ENCODE peak calls at places on chromosomes 6 and 20, in five cellular contexts. E, G, P, I and Q are unnamed samples.

GRCh38 chr20:1816384-1817381 is 78.5 kb upstream of the SIRPA start:
- DNase-seq in E (no peak), G (peak), P (no peak), I (peak), Q (no peak)

GRCh38 chr6:77403424-77403823 is 59.9 kb downstream of the HTR1B start:
- DNase-seq in E (no peak), G (no peak), P (no peak), I (peak), Q (no peak)

GRCh38 chr6:144248470-144249301 is 36.4 kb upstream of the UTRN start:
- DNase-seq in E (no peak), G (peak), P (no peak), I (peak), Q (peak)

GRCh38 chr6:10411131-10411914 is 3.6 kb downstream of the TFAP2A start:
- DNase-seq in E (peak), G (no peak), P (no peak), I (peak), Q (no peak)

GRCh38 chr6:71043902-71044301 is 87.0 kb upstream of the B3GAT2 start:
- DNase-seq in E (no peak), G (peak), P (no peak), I (peak), Q (peak)

GRCh38 chr6:105618247-105618646 is 215.4 kb upstream of the PREP start:
- DNase-seq in E (no peak), G (no peak), P (no peak), I (no peak), Q (no peak)

GRCh38 chr6:257774-258173 is 34.5 kb upstream of the DUSP22 start:
- DNase-seq in E (no peak), G (no peak), P (no peak), I (no peak), Q (no peak)

GRCh38 chr6:163782436-163783003 is 368.0 kb downstream of the QKI start:
- DNase-seq in E (no peak), G (no peak), P (no peak), I (no peak), Q (peak)

GRCh38 chr6:158672726-158673125 is 22.9 kb downstream of the SYTL3 start:
- DNase-seq in E (no peak), G (no peak), P (no peak), I (no peak), Q (no peak)

GRCh38 chr6:150567823-150568383 is 31.8 kb upstream of the PLEKHG1 start:
- DNase-seq in E (no peak), G (peak), P (no peak), I (peak), Q (no peak)

GRCh38 chr6:1763411-1763810 is 153.7 kb downstream of the FOXC1 start:
- DNase-seq in E (no peak), G (no peak), P (no peak), I (no peak), Q (peak)

GRCh38 chr6:84657486-84657885 is 106.9 kb downstream of the TBX18 start:
- DNase-seq in E (no peak), G (no peak), P (no peak), I (no peak), Q (no peak)

GRCh38 chr6:142746524-142746923 is 198.5 kb downstream of the HIVEP2 start:
- DNase-seq in E (no peak), G (peak), P (peak), I (no peak), Q (peak)

GRCh38 chr20:41428285-41428684 is 61.7 kb upstream of the EMILIN3 start:
- DNase-seq in E (no peak), G (no peak), P (no peak), I (peak), Q (no peak)

GRCh38 chr20:21393142-21393541 is 4.2 kb downstream of the NKX2-4 start:
- DNase-seq in E (no peak), G (no peak), P (no peak), I (no peak), Q (no peak)

GRCh38 chr6:75244063-75244575 is 518 bp upstream of the COX7A2 start:
- DNase-seq in E (no peak), G (peak), P (no peak), I (no peak), Q (no peak)

GRCh38 chr6:42599558-42599957 is 35.7 kb downstream of the UBR2 start:
- DNase-seq in E (no peak), G (no peak), P (no peak), I (no peak), Q (no peak)

GRCh38 chr6:73515204-73516101 is 5.4 kb downstream of the EEF1A1 start:
- DNase-seq in E (no peak), G (peak), P (peak), I (peak), Q (peak)